ENCODE peak calls at places on chromosomes 3 and 15, in six cellular contexts. T, K, D, J, C and N are unnamed samples.

GRCh38 chr3:72010044-72010443 is 225.1 kb upstream of the PROK2 start:
- DNase-seq in T (no peak), K (no peak), D (no peak), J (no peak), C (no peak), N (no peak)

GRCh38 chr15:20646529-20647142 is 105.0 kb upstream of the GOLGA6L6 start:
- DNase-seq in T (no peak), K (no peak), D (no peak), J (no peak), C (no peak), N (no peak)

GRCh38 chr3:183653209-183654064 is 18.0 kb downstream of the KLHL24 start:
- DNase-seq in T (peak), K (peak), D (no peak), J (no peak), C (peak), N (no peak)

GRCh38 chr3:12158387-12159226 is at the start of gene TIMP4:
- DNase-seq in T (no peak), K (peak), D (peak), J (no peak), C (peak), N (peak)

GRCh38 chr3:45479627-45480026 is 91.3 kb downstream of the LARS2 start:
- DNase-seq in T (no peak), K (no peak), D (no peak), J (peak), C (no peak), N (peak)

GRCh38 chr3:66898155-66898554 is 100.0 kb upstream of the KBTBD8 start:
- DNase-seq in T (peak), K (no peak), D (no peak), J (no peak), C (no peak), N (no peak)

GRCh38 chr3:112013058-112013783 is 14.5 kb downstream of the TAGLN3 start:
- DNase-seq in T (peak), K (peak), D (peak), J (peak), C (peak), N (peak)

GRCh38 chr15:40287968-40288367 is 5.1 kb upstream of the ANKRD63 start:
- DNase-seq in T (no peak), K (no peak), D (no peak), J (no peak), C (peak), N (no peak)

GRCh38 chr3:108820586-108820985 is 2.0 kb upstream of the TRAT1 start:
- DNase-seq in T (no peak), K (no peak), D (no peak), J (no peak), C (no peak), N (no peak)

GRCh38 chr3:176037636-176038035 is 1159.6 kb downstream of the TBL1XR1 start:
- DNase-seq in T (no peak), K (no peak), D (no peak), J (no peak), C (no peak), N (no peak)

GRCh38 chr15:43370310-43370974 is 401 bp downstream of the ZSCAN29 start:
- DNase-seq in T (no peak), K (peak), D (no peak), J (no peak), C (no peak), N (no peak)

GRCh38 chr3:49912787-49913375 is 9.2 kb upstream of the MST1R start:
- DNase-seq in T (no peak), K (no peak), D (no peak), J (no peak), C (no peak), N (no peak)

GRCh38 chr3:184568918-184569829 is 7.6 kb downstream of the EPHB3 start:
- DNase-seq in T (no peak), K (peak), D (peak), J (peak), C (no peak), N (peak)

DNA sequence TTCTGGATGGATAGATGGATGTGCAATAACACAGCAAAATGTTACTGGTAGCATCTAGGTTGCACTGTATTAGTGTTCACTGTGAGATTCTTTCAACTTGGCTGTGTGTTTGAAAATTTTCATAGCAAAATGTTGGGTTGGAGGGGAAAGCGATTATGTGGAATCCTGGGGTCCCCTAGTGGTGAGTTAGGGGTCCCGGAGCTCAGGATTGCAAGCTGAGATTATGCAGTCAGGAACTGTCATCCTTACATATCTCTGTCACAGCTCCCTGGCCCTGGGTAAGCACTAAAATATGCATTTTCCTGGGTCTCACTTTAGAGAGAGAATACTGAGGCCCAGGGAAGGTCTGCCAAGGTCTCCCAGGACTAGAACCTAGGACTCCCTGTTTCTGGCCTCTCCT is 77.2 kb downstream of the CEMIP start:
- DNase-seq in T (peak), K (peak), D (no peak), J (no peak), C (no peak), N (peak)
- TF ChIP-seq CTCF in T (peak), K (peak), D (no peak), J (peak), C (peak), N (peak)

GRCh38 chr15:62275818-62276217 is 110.7 kb upstream of the C2CD4B start:
- DNase-seq in T (no peak), K (no peak), D (no peak), J (no peak), C (peak), N (peak)

GRCh38 chr15:62272290-62272689 is 107.2 kb upstream of the C2CD4B start:
- DNase-seq in T (no peak), K (no peak), D (no peak), J (no peak), C (no peak), N (no peak)

GRCh38 chr15:62280625-62281024 is 115.5 kb upstream of the C2CD4B start:
- DNase-seq in T (no peak), K (no peak), D (no peak), J (no peak), C (no peak), N (no peak)

GRCh38 chr15:62278534-62278933 is 113.4 kb upstream of the C2CD4B start:
- DNase-seq in T (no peak), K (no peak), D (no peak), J (no peak), C (no peak), N (no peak)

GRCh38 chr15:62277816-62278394 is 112.8 kb upstream of the C2CD4B start:
- DNase-seq in T (peak), K (peak), D (no peak), J (no peak), C (peak), N (no peak)
- TF ChIP-seq CTCF in T (no peak), K (peak), D (no peak), J (no peak), C (no peak), N (no peak)

GRCh38 chr15:67504796-67505195 is 16.1 kb upstream of the C15orf61 start:
- DNase-seq in T (no peak), K (no peak), D (no peak), J (no peak), C (no peak), N (no peak)

GRCh38 chr15:67501836-67502461 is 19.0 kb upstream of the C15orf61 start:
- DNase-seq in T (no peak), K (peak), D (no peak), J (no peak), C (no peak), N (no peak)

GRCh38 chr15:67505675-67506572 is 15.0 kb upstream of the C15orf61 start:
- DNase-seq in T (peak), K (no peak), D (no peak), J (no peak), C (no peak), N (no peak)

GRCh38 chr15:67504061-67504460 is 16.9 kb upstream of the C15orf61 start:
- DNase-seq in T (no peak), K (no peak), D (no peak), J (no peak), C (no peak), N (no peak)

DNA sequence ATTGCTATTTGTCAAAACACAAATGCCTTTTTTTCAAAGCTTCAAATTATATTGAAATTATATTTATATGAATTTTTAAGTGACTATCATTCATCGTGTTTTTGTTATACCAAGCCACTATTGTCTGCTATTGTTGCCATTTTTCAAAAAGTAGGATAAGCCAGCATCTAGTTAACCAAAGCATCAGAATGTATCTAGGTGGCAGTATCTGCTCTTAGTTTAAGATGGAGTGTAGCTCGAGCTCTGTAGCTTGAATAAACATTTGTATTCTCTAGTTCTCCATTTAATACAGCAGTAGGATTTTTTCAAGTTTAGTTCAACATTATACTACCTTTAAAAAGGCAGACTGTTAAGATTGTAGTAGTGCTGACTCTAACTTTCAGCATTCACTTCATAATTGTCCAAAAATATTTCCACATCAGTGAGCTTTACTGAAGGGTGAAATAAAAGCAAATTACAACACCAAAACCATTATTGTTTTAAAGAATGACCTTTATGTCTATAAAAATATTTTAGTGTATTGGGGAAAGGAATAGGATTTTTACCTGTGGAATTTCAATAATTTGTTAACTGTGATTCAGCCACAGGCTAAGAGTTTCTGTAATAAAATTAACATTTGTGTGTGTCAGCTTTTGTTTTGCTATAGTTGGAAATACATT is 19.6 kb upstream of the C15orf61 start:
- DNase-seq in T (peak), K (no peak), D (no peak), J (peak), C (peak), N (no peak)
- TF ChIP-seq CTCF in T (peak), K (peak), D (peak), J (peak), C (peak), N (no peak)

GRCh38 chr15:89301304-89302089 is 33.1 kb downstream of the POLG start:
- DNase-seq in T (no peak), K (no peak), D (no peak), J (no peak), C (no peak), N (no peak)

GRCh38 chr15:89303986-89304385 is 30.6 kb downstream of the POLG start:
- DNase-seq in T (no peak), K (no peak), D (no peak), J (no peak), C (no peak), N (no peak)

GRCh38 chr15:89305395-89305794 is 29.2 kb downstream of the POLG start:
- DNase-seq in T (no peak), K (no peak), D (no peak), J (no peak), C (no peak), N (no peak)

GRCh38 chr15:89299896-89300295 is 34.7 kb downstream of the POLG start:
- DNase-seq in T (no peak), K (no peak), D (no peak), J (peak), C (peak), N (no peak)
- TF ChIP-seq CTCF in T (peak), K (peak), D (peak), J (peak), C (peak), N (no peak)

GRCh38 chr3:48414376-48415250 is 15.3 kb downstream of the PLXNB1 start:
- DNase-seq in T (no peak), K (no peak), D (peak), J (no peak), C (no peak), N (no peak)

GRCh38 chr3:48416546-48416945 is 13.3 kb downstream of the PLXNB1 start:
- DNase-seq in T (no peak), K (no peak), D (peak), J (no peak), C (no peak), N (no peak)

GRCh38 chr3:48416091-48416505 is 13.8 kb downstream of the PLXNB1 start:
- DNase-seq in T (no peak), K (no peak), D (peak), J (no peak), C (no peak), N (no peak)

GRCh38 chr3:48413611-48414010 is 16.3 kb downstream of the PLXNB1 start:
- DNase-seq in T (no peak), K (no peak), D (peak), J (no peak), C (no peak), N (no peak)

DNA sequence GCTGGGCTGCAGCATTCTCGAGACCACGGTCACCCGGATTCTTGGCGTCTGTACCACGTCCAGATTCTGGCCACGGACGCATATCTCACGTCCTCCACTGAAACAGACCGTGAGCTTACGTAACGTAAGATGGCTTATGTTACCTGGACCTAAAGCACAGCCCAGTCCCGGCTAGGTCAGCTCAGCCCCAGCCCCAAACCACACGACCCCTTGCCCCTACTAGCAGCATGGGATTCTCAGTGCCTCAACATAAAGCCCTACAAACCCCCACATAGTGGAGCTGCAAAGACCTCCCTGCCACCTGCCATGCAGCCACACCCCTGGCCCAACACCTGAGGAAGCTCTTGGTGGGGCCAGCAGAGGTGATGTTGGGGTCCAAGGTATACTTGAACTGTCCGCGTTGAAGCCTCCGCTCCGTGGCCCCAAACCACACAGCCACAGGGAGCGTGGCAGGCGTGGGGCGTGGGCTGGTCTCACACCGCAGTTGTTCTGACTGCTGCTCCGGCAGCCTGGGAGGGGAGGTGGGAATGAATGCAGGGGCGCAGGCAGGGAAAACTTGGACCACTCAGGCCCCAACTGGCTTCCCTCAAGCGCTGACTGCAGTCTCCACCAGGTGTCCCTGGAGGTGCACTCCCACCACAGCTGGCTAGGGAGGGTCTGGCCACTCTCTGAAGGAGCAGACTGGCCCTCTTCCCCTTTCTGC is 14.5 kb downstream of the PLXNB1 start:
- DNase-seq in T (no peak), K (no peak), D (peak), J (no peak), C (no peak), N (no peak)
- TF ChIP-seq CTCF in T (peak), K (peak), D (no peak), J (peak), C (no peak), N (no peak)

GRCh38 chr3:150408232-150409124 is at the start of gene TSC22D2:
- DNase-seq in T (peak), K (peak), D (peak), J (peak), C (peak), N (peak)
- TF ChIP-seq CTCF in T (no peak), K (peak), D (peak), J (peak), C (no peak), N (no peak)